ENCODE peak calls at places on chromosomes 16 and 17, in six cellular contexts. D is left ventricle myocardium inferior; U is NCI-H510A; F is CD8-positive, alpha-beta T cell; X is NCI-H69; G is HEK293T. W is an unnamed sample.
A peak's percentile ranks its signal among the peaks of the same experiment; 100 is the strongest.

GRCh38 chr16:84851192-84852127 is 31.7 kb downstream of the CRISPLD2 start:
- DNase-seq in U (peak; percentile 53), X (peak; percentile 95), D (no peak), F (no peak), G (no peak), W (peak; percentile 61)

GRCh38 chr16:16124438-16124837 is 98.9 kb downstream of the ABCC6 start:
- DNase-seq in D (no peak), G (no peak), U (no peak), X (no peak), F (no peak), W (no peak)

GRCh38 chr16:66703359-66704215 is 7.0 kb upstream of the CMTM4 start:
- DNase-seq in D (no peak), G (no peak), F (no peak), U (no peak), X (peak; percentile 27), W (no peak)

GRCh38 chr17:63919311-63919723 is 678 bp upstream of the GH1 start:
- DNase-seq in G (peak; percentile 80), F (peak; percentile 57), X (peak; percentile 62), D (no peak), U (peak; percentile 10), W (peak; percentile 20)

GRCh38 chr16:25051446-25052160 is 36.4 kb upstream of the ARHGAP17 start:
- DNase-seq in G (no peak), F (no peak), X (no peak), U (no peak), D (no peak), W (no peak)

GRCh38 chr17:59004338-59005111 is 102.2 kb downstream of the TRIM37 start:
- DNase-seq in G (peak; percentile 59), U (no peak), D (peak; percentile 21), F (peak; percentile 57), X (peak; percentile 69), W (peak; percentile 33)

GRCh38 chr17:6084226-6085161 is 14.3 kb downstream of the WSCD1 start:
- DNase-seq in G (no peak), D (no peak), U (no peak), F (no peak), X (peak; percentile 57), W (no peak)

GRCh38 chr17:35254107-35254802 is 11.4 kb downstream of the SLFN5 start:
- DNase-seq in G (no peak), F (no peak), X (no peak), U (no peak), D (no peak), W (peak; percentile 85)

GRCh38 chr16:22933173-22933572 is 119.2 kb downstream of the HS3ST2 start:
- DNase-seq in X (no peak), D (no peak), G (no peak), U (no peak), F (no peak), W (no peak)

GRCh38 chr17:46212634-46213435 is 19.6 kb upstream of the KANSL1 start:
- DNase-seq in U (peak; percentile 35), D (no peak), G (peak; percentile 76), F (peak; percentile 48), X (peak; percentile 78), W (peak; percentile 46)

GRCh38 chr16:84312783-84313382 is 18.2 kb downstream of the WFDC1 start:
- DNase-seq in X (peak; percentile 88), G (no peak), F (no peak), D (no peak), U (peak; percentile 86), W (no peak)

GRCh38 chr17:39225974-39226683 is 384 bp upstream of the STAC2 start:
- DNase-seq in F (peak; percentile 41), X (peak; percentile 96), G (peak; percentile 83), U (peak; percentile 72), D (peak; percentile 74), W (no peak)

GRCh38 chr16:31427441-31428276 is 501 bp downstream of the COX6A2 start:
- DNase-seq in F (peak; percentile 59), D (peak; percentile 70), X (no peak), G (no peak), U (no peak), W (no peak)

GRCh38 chr16:17370233-17371013 is 100.3 kb downstream of the XYLT1 start:
- DNase-seq in F (no peak), U (peak; percentile 21), D (no peak), X (no peak), G (no peak), W (no peak)

GRCh38 chr16:66395806-66396555 is 29.5 kb downstream of the CDH5 start:
- DNase-seq in F (no peak), G (no peak), U (no peak), D (no peak), X (no peak), W (no peak)

GRCh38 chr16:1279081-1279944 is 23.4 kb downstream of the TPSD1 start:
- DNase-seq in D (no peak), G (no peak), X (no peak), U (no peak), F (no peak), W (no peak)

GRCh38 chr17:77892469-77893143 is 65.9 kb upstream of the TNRC6C start:
- DNase-seq in D (no peak), U (no peak), X (no peak), G (peak; percentile 69), F (no peak), W (no peak)

GRCh38 chr16:29899516-29900101 is at the start of gene SEZ6L2:
- DNase-seq in F (no peak), U (peak; percentile 98), X (peak; percentile 98), G (peak; percentile 94), D (peak; percentile 31), W (peak; percentile 47)

GRCh38 chr16:22614271-22614947 is 103.7 kb downstream of the NPIPB5 start:
- DNase-seq in F (no peak), G (no peak), U (no peak), X (no peak), D (no peak), W (no peak)

GRCh38 chr17:53142890-53143289 is 679.8 kb upstream of the KIF2B start:
- DNase-seq in G (no peak), X (peak; percentile 94), U (no peak), F (no peak), D (no peak), W (no peak)

GRCh38 chr16:4339909-4340308 is 11.2 kb downstream of the PAM16 start:
- DNase-seq in U (no peak), G (no peak), X (peak; percentile 83), D (peak; percentile 54), F (no peak), W (no peak)

GRCh38 chr17:76659928-76660614 is 16.5 kb upstream of the ST6GALNAC1 start:
- DNase-seq in G (no peak), D (no peak), F (no peak), U (no peak), X (peak; percentile 82), W (no peak)

GRCh38 chr17:3546521-3546920 is 11.1 kb downstream of the TRPV3 start:
- DNase-seq in G (no peak), X (no peak), F (no peak), D (no peak), U (no peak), W (no peak)

GRCh38 chr17:64025732-64026294 is 5.4 kb upstream of the ICAM2 start:
- DNase-seq in F (peak; percentile 85), U (peak; percentile 88), G (peak; percentile 93), X (peak; percentile 89), D (peak; percentile 73), W (no peak)

GRCh38 chr17:41064301-41064700 is 1.4 kb downstream of the KRTAP2-4 start:
- DNase-seq in D (no peak), F (no peak), X (no peak), G (no peak), U (no peak), W (no peak)

GRCh38 chr16:85654251-85655115 is 34.3 kb downstream of the GINS2 start:
- DNase-seq in F (no peak), D (no peak), U (no peak), X (no peak), G (no peak), W (no peak)

GRCh38 chr17:8894673-8895578 is 27.5 kb upstream of the PIK3R6 start:
- DNase-seq in F (no peak), X (peak; percentile 56), G (peak; percentile 77), U (peak; percentile 2), D (peak; percentile 53), W (peak; percentile 36)

GRCh38 chr16:27925612-27926011 is 137.9 kb downstream of the GSG1L start:
- DNase-seq in D (no peak), X (peak; percentile 82), U (no peak), G (no peak), F (no peak), W (no peak)

GRCh38 chr16:67892375-67892774 is 679 bp upstream of the PSKH1 start:
- DNase-seq in U (no peak), X (no peak), F (no peak), G (no peak), D (no peak), W (no peak)

GRCh38 chr17:40312131-40312731 is 3.3 kb downstream of the RARA start:
- DNase-seq in X (no peak), D (peak; percentile 72), G (no peak), U (no peak), F (no peak), W (no peak)

GRCh38 chr17:82349287-82349701 is 9.8 kb upstream of the TEX19 start:
- DNase-seq in U (no peak), D (no peak), X (no peak), G (no peak), F (no peak), W (peak; percentile 81)

GRCh38 chr17:3980381-3980975 is 16.2 kb upstream of the ATP2A3 start:
- DNase-seq in G (no peak), X (peak; percentile 97), F (no peak), D (no peak), U (no peak), W (no peak)